ENCODE peak calls at places on chromosomes 16 and 17, in eight cellular contexts. I, N, Q, B, J, K, M and Z are unnamed samples.

GRCh38 chr16:81621496-81621895 is 157.6 kb upstream of the PLCG2 start:
- DNase-seq in I (no peak), N (no peak), Q (no peak), B (no peak), J (peak; percentile 99), K (no peak), M (no peak), Z (no peak)

GRCh38 chr17:39099686-39100293 is 51.6 kb downstream of the PLXDC1 start:
- DNase-seq in I (peak; percentile 89), N (peak; percentile 88), Q (peak; percentile 23), B (no peak), J (no peak), K (peak; percentile 70), M (peak; percentile 56), Z (no peak)

GRCh38 chr17:35889818-35890773 is 9.9 kb upstream of the CCL5 start:
- DNase-seq in I (peak; percentile 89), N (peak; percentile 39), Q (peak; percentile 38), B (peak; percentile 45), J (peak; percentile 18), K (peak; percentile 34), M (no peak), Z (peak; percentile 54)

GRCh38 chr16:20647736-20648135 is 49.7 kb downstream of the ACSM1 start:
- DNase-seq in I (no peak), N (no peak), Q (no peak), B (no peak), J (no peak), K (no peak), M (no peak), Z (no peak)

GRCh38 chr16:71937868-71938510 is 42.7 kb downstream of the IST1 start:
- DNase-seq in I (no peak), N (no peak), Q (no peak), B (no peak), J (no peak), K (no peak), M (no peak), Z (no peak)

GRCh38 chr16:4200000-4200780 is 41.7 kb downstream of the SRL start:
- DNase-seq in I (peak; percentile 68), N (peak; percentile 60), Q (peak; percentile 50), B (peak; percentile 90), J (peak; percentile 57), K (peak; percentile 60), M (peak; percentile 84), Z (no peak)

GRCh38 chr17:39153541-39154111 is 2.2 kb upstream of the PLXDC1 start:
- DNase-seq in I (peak; percentile 90), N (peak; percentile 90), Q (peak; percentile 89), B (peak; percentile 93), J (peak; percentile 75), K (peak; percentile 86), M (peak; percentile 95), Z (peak; percentile 65)

GRCh38 chr17:34458266-34458665 is 95.2 kb upstream of the CCL1 start:
- DNase-seq in I (no peak), N (no peak), Q (no peak), B (no peak), J (no peak), K (no peak), M (no peak), Z (no peak)

GRCh38 chr16:2156025-2156848 is 655 bp downstream of the TRAF7 start:
- DNase-seq in I (peak; percentile 65), N (no peak), Q (peak; percentile 67), B (peak; percentile 17), J (peak; percentile 67), K (peak; percentile 82), M (peak; percentile 39), Z (no peak)

GRCh38 chr17:78381601-78382168 is 3.2 kb downstream of the PGS1 start:
- DNase-seq in I (no peak), N (no peak), Q (peak; percentile 48), B (no peak), J (peak; percentile 54), K (peak; percentile 62), M (no peak), Z (no peak)

GRCh38 chr16:86448306-86448705 is 62.0 kb upstream of the FOXF1 start:
- DNase-seq in I (no peak), N (no peak), Q (no peak), B (no peak), J (no peak), K (no peak), M (no peak), Z (no peak)

GRCh38 chr17:8821446-8822105 is 22.4 kb upstream of the MFSD6L start:
- DNase-seq in I (no peak), N (no peak), Q (no peak), B (no peak), J (no peak), K (no peak), M (no peak), Z (no peak)

GRCh38 chr16:87926246-87927194 is 9.8 kb downstream of the CA5A start:
- DNase-seq in I (no peak), N (no peak), Q (no peak), B (peak; percentile 88), J (no peak), K (no peak), M (no peak), Z (no peak)

GRCh38 chr16:74560912-74561311 is 46.0 kb downstream of the GLG1 start:
- DNase-seq in I (no peak), N (peak; percentile 52), Q (no peak), B (peak; percentile 29), J (no peak), K (no peak), M (no peak), Z (no peak)

GRCh38 chr17:1709971-1710806 is at the start of gene TLCD2:
- DNase-seq in I (peak; percentile 65), N (peak; percentile 88), Q (peak; percentile 71), B (peak; percentile 69), J (peak; percentile 59), K (peak; percentile 51), M (peak; percentile 97), Z (no peak)

GRCh38 chr17:29078183-29079045 is 35.5 kb downstream of the PIPOX start:
- DNase-seq in I (peak; percentile 51), N (peak; percentile 55), Q (peak; percentile 22), B (no peak), J (peak; percentile 21), K (peak; percentile 11), M (no peak), Z (no peak)

GRCh38 chr16:51149721-51150158 is 1.3 kb downstream of the SALL1 start:
- DNase-seq in I (no peak), N (no peak), Q (no peak), B (no peak), J (no peak), K (no peak), M (no peak), Z (no peak)

DNA sequence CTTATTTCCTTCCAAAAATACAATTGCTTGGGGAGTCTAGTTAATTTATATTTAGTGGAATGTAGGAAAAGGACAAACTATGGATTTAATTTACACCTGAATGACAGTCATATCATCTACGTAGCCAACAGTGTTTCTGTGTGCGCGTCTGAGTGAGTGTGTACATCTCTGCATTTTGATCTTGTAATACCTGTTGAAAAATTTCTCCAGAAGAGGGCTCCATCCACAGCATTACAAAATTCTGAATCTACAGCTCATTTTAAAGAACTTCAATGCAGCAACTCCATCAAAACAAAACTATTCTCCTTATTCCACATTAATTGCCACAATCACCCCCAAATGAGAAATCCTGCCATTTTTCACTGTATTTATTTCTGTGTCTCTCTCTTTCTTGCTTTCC is 3.9 kb downstream of the CDH13 start:
- DNase-seq in I (peak; percentile 62), N (no peak), Q (peak; percentile 66), B (no peak), J (peak; percentile 50), K (peak; percentile 39), M (no peak), Z (no peak)
- TF ChIP-seq CTCF in I (peak; percentile 48), N (peak; percentile 60), Q (peak; percentile 39), B (no peak), J (peak; percentile 40), K (peak; percentile 39), M (no peak), Z (peak; percentile 22)

GRCh38 chr17:67290244-67290993 is 45.4 kb upstream of the HELZ start:
- DNase-seq in I (no peak), N (no peak), Q (no peak), B (no peak), J (no peak), K (no peak), M (no peak), Z (no peak)

GRCh38 chr17:67294451-67295199 is 49.6 kb upstream of the HELZ start:
- DNase-seq in I (no peak), N (no peak), Q (no peak), B (peak; percentile 52), J (no peak), K (no peak), M (no peak), Z (no peak)

GRCh38 chr17:67290994-67291362 is 46.0 kb upstream of the HELZ start:
- DNase-seq in I (no peak), N (peak; percentile 38), Q (no peak), B (no peak), J (no peak), K (no peak), M (no peak), Z (no peak)

GRCh38 chr17:67289174-67289876 is 44.3 kb upstream of the HELZ start:
- DNase-seq in I (peak; percentile 96), N (peak; percentile 92), Q (peak; percentile 55), B (peak; percentile 80), J (no peak), K (peak; percentile 69), M (peak; percentile 52), Z (no peak)

GRCh38 chr17:67293251-67294203 is 48.5 kb upstream of the HELZ start:
- DNase-seq in I (peak; percentile 61), N (peak; percentile 64), Q (peak; percentile 18), B (peak; percentile 68), J (peak; percentile 52), K (peak; percentile 53), M (peak; percentile 64), Z (no peak)
- H3K4me3 ChIP-seq in I (no peak overlapping the region), N (peak overlapping the region; percentile 2), Q (no peak overlapping the region), B (no peak overlapping the region), J (no peak overlapping the region), K (no peak overlapping the region), M (peak overlapping the region; percentile 13), Z (no peak overlapping the region)

DNA sequence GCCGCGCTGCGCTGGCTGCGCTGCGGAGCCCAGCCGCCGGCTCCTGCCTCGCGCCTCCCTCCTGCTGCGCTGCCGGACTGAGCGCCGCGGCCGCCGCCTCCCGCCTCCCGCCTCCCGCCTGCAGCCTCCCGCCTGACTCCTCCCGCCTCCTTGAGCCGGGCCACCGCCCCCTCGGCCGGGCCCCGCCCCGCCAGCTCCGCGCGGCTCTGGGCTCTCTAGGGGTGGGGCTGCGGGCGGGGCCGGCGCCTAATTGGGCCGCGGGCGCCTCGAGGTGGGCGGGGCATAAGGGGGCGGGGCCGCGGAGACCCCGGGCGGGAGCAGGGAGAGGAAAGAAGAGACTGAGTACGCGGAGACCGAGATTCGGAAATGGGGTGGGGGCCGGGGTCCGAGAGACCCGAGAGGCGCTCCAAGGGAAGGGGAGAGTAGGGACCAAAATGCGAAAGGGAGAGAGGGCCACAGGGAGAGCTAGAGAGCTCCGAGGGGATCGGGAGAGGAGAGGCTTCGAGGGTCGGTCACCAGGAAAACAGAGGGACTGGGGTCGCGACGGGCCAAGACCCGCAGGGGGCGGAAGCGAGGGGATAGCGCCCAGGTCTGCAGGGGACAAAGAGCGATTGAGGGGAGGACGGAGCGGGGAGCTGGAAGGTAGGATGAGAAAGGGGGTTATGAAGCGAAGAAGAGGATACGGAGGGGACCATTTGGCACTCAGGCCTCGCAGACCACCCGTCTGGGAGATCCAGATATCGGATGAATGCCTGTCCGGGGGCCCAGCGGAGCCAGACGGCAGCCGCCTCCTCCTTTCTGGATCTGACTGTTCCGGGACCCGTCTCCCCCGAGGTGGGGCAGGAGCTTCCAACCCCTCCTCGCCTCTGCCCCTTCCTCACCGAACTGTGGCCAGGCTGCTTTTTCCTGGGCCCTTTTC is at the start of gene C1QL1:
- DNase-seq in I (peak; percentile 86), N (peak; percentile 95), Q (peak; percentile 89), B (peak; percentile 90), J (peak; percentile 58), K (peak; percentile 74), M (peak; percentile 92), Z (no peak)
- TF ChIP-seq CTCF in I (peak; percentile 15), N (no peak), Q (no peak), B (no peak), J (peak; percentile 17), K (no peak), M (no peak), Z (no peak)

GRCh38 chr17:47099451-47099986 is 89.6 kb downstream of the CDC27 start:
- DNase-seq in I (no peak), N (no peak), Q (no peak), B (no peak), J (no peak), K (no peak), M (no peak), Z (no peak)
- H3K4me3 ChIP-seq in I (peak overlapping the region; percentile 75), N (peak overlapping the region; percentile 99), Q (peak overlapping the region; percentile 65), B (peak overlapping the region; percentile 74), J (peak overlapping the region; percentile 91), K (peak overlapping the region; percentile 68), M (peak overlapping the region; percentile 87), Z (peak overlapping the region; percentile 69)